ENCODE peak calls at places on chromosomes 13 and 19, in six cellular contexts. X, P, O, H, G and D are unnamed samples.

GRCh38 chr13:43346427-43346826 is 323.0 kb downstream of the DNAJC15 start:
- DNase-seq in G (peak), P (no peak), X (peak), H (no peak), O (no peak), D (no peak)

GRCh38 chr19:38168632-38169031 is 55.4 kb downstream of the DPF1 start:
- DNase-seq in P (peak), G (no peak), O (no peak), H (no peak), X (no peak), D (no peak)

GRCh38 chr13:50129923-50130685 is 114.9 kb downstream of the KCNRG start:
- DNase-seq in H (no peak), P (peak), G (peak), X (peak), O (no peak), D (peak)

GRCh38 chr13:99962242-99962641 is 9.3 kb downstream of the ZIC5 start:
- DNase-seq in G (no peak), H (no peak), X (no peak), P (no peak), O (no peak), D (no peak)

GRCh38 chr13:93753639-93754038 is 527.0 kb downstream of the GPC6 start:
- DNase-seq in P (no peak), H (no peak), O (no peak), G (no peak), X (no peak), D (no peak)

GRCh38 chr19:48061401-48062344 is 17.8 kb upstream of the CABP5 start:
- DNase-seq in X (no peak), O (no peak), H (no peak), G (no peak), P (peak), D (no peak)

GRCh38 chr13:30141773-30142501 is 165.4 kb downstream of the KATNAL1 start:
- DNase-seq in G (peak), X (no peak), O (no peak), H (no peak), P (no peak), D (no peak)

GRCh38 chr19:41328818-41329220 is 18.8 kb downstream of the CCDC97 start:
- DNase-seq in O (no peak), X (no peak), H (no peak), P (no peak), G (no peak), D (no peak)

GRCh38 chr13:76009491-76009890 is 373.4 kb downstream of the LMO7 start:
- DNase-seq in O (no peak), P (no peak), G (peak), X (no peak), H (no peak), D (no peak)

GRCh38 chr13:77599351-77599750 is 63.8 kb downstream of the SCEL start:
- DNase-seq in H (peak), O (no peak), X (no peak), P (no peak), G (no peak), D (no peak)

GRCh38 chr19:18292810-18293641 is 11.6 kb upstream of the JUND start:
- DNase-seq in X (peak), O (no peak), G (peak), P (peak), H (peak), D (peak)

GRCh38 chr13:97372929-97373328 is 61.0 kb upstream of the RAP2A start:
- DNase-seq in O (no peak), G (no peak), X (no peak), P (no peak), H (no peak), D (no peak)

GRCh38 chr19:13160557-13160956 is 10.3 kb downstream of the IER2 start:
- DNase-seq in G (peak), O (no peak), H (no peak), X (no peak), P (no peak), D (no peak)

GRCh38 chr13:94154362-94154761 is 325.1 kb downstream of the DCT start:
- DNase-seq in O (no peak), H (no peak), G (no peak), X (no peak), P (no peak), D (no peak)

GRCh38 chr13:111968611-111969010 is 98.3 kb upstream of the SOX1 start:
- DNase-seq in H (no peak), O (no peak), G (no peak), P (no peak), X (no peak), D (no peak)

GRCh38 chr19:39174142-39174541 is 22.6 kb upstream of the NCCRP1 start:
- DNase-seq in O (no peak), P (no peak), X (no peak), G (no peak), H (no peak), D (no peak)

GRCh38 chr13:97621025-97621424 is 187.1 kb downstream of the RAP2A start:
- DNase-seq in P (no peak), H (no peak), G (no peak), O (no peak), X (no peak), D (no peak)

GRCh38 chr13:27712421-27712820 is 79.9 kb upstream of the GSX1 start:
- DNase-seq in G (peak), H (peak), O (no peak), X (peak), P (no peak), D (no peak)